ENCODE peak calls at places on chromosomes 5 and 9, in seven cellular contexts. R, G, Y, O, I, D and X are unnamed samples.

GRCh38 chr5:85337400-85337799 is 952.7 kb upstream of the EDIL3 start:
- DNase-seq in O (no peak), R (peak), Y (no peak), D (no peak), I (no peak), G (no peak), X (no peak)

GRCh38 chr5:91641730-91642350 is 258.7 kb upstream of the ARRDC3 start:
- DNase-seq in Y (no peak), D (peak), O (no peak), R (peak), G (peak), I (peak), X (peak)

GRCh38 chr5:111072949-111073682 is 1.6 kb downstream of the TSLP start:
- DNase-seq in I (peak), R (peak), G (peak), D (peak), O (peak), Y (no peak), X (no peak)

GRCh38 chr5:57676228-57677098 is 193.9 kb upstream of the ACTBL2 start:
- DNase-seq in I (no peak), O (no peak), D (no peak), Y (no peak), G (no peak), R (no peak), X (no peak)

GRCh38 chr5:143682221-143682620 is 129.7 kb upstream of the HMHB1 start:
- DNase-seq in O (no peak), D (no peak), Y (no peak), G (no peak), R (no peak), I (no peak), X (no peak)

GRCh38 chr5:1492757-1493156 is 31.0 kb downstream of the LPCAT1 start:
- DNase-seq in Y (no peak), O (no peak), R (no peak), I (no peak), G (no peak), D (no peak), X (no peak)

GRCh38 chr9:69500925-69501324 is 171.2 kb downstream of the APBA1 start:
- DNase-seq in O (no peak), Y (no peak), I (peak), D (no peak), G (no peak), R (no peak), X (no peak)

GRCh38 chr5:133612021-133612860 is at the start of gene FSTL4:
- DNase-seq in D (peak), Y (peak), R (no peak), G (peak), I (peak), O (peak), X (no peak)

GRCh38 chr5:159680095-159680494 is 236.2 kb upstream of the ADRA1B start:
- DNase-seq in D (no peak), I (no peak), O (no peak), R (no peak), Y (no peak), G (no peak), X (no peak)

GRCh38 chr5:163569284-163569683 is 63.9 kb downstream of the MAT2B start:
- DNase-seq in G (peak), D (no peak), I (no peak), O (no peak), R (peak), Y (no peak), X (peak)

GRCh38 chr5:177232761-177233160 is 70.8 kb downstream of the RAB24 start:
- DNase-seq in I (no peak), G (no peak), O (no peak), R (no peak), D (no peak), Y (no peak), X (no peak)

GRCh38 chr5:55031492-55031891 is 7.4 kb downstream of the GZMK start:
- DNase-seq in R (no peak), I (no peak), G (no peak), O (no peak), D (no peak), Y (no peak), X (no peak)